ENCODE peak calls at places on chromosomes 2 and 18, in nine cellular contexts. One of them, this sample, is unnamed.

GRCh38 chr2:11743531-11743815 is 3.0 kb upstream of the LPIN1 start:
- DNase-seq in astrocyte of the spinal cord: no peak
- DNase-seq in fibroblast of mammary gland: no peak
- DNase-seq in lower leg skin: no peak
- DNase-seq in cardiac fibroblast: no peak
- DNase-seq in GM12865: no peak
- DNase-seq in hepatocyte: no peak
- DNase-seq in HCT116: no peak
- DNase-seq in neural progenitor cell: no peak
- DNase-seq in this sample: no peak

GRCh38 chr2:181384923-181385322 is 72.3 kb upstream of the ITGA4 start:
- DNase-seq in astrocyte of the spinal cord: no peak
- DNase-seq in fibroblast of mammary gland: no peak
- DNase-seq in lower leg skin: no peak
- DNase-seq in cardiac fibroblast: no peak
- DNase-seq in GM12865: no peak
- DNase-seq in hepatocyte: no peak
- DNase-seq in HCT116: no peak
- DNase-seq in neural progenitor cell: no peak
- DNase-seq in this sample: no peak

GRCh38 chr18:34707670-34708069 is 2.4 kb upstream of the DTNA start:
- DNase-seq in astrocyte of the spinal cord: peak
- DNase-seq in fibroblast of mammary gland: peak
- DNase-seq in lower leg skin: peak
- DNase-seq in cardiac fibroblast: peak
- DNase-seq in GM12865: no peak
- DNase-seq in hepatocyte: peak
- DNase-seq in HCT116: peak
- DNase-seq in neural progenitor cell: peak
- DNase-seq in this sample: peak

GRCh38 chr2:168525020-168525419 is 68.9 kb downstream of the CERS6 start:
- DNase-seq in astrocyte of the spinal cord: no peak
- DNase-seq in fibroblast of mammary gland: no peak
- DNase-seq in lower leg skin: peak
- DNase-seq in cardiac fibroblast: no peak
- DNase-seq in GM12865: no peak
- DNase-seq in hepatocyte: no peak
- DNase-seq in HCT116: no peak
- DNase-seq in neural progenitor cell: no peak
- DNase-seq in this sample: no peak

GRCh38 chr2:73451263-73451972 is 65.8 kb downstream of the ALMS1 start:
- DNase-seq in astrocyte of the spinal cord: no peak
- DNase-seq in fibroblast of mammary gland: no peak
- DNase-seq in lower leg skin: no peak
- DNase-seq in cardiac fibroblast: no peak
- DNase-seq in GM12865: peak
- DNase-seq in hepatocyte: no peak
- DNase-seq in HCT116: no peak
- DNase-seq in neural progenitor cell: no peak
- DNase-seq in this sample: no peak

GRCh38 chr18:9215221-9215933 is 78.8 kb downstream of the ANKRD12 start:
- DNase-seq in astrocyte of the spinal cord: no peak
- DNase-seq in fibroblast of mammary gland: peak
- DNase-seq in lower leg skin: no peak
- DNase-seq in cardiac fibroblast: no peak
- DNase-seq in GM12865: no peak
- DNase-seq in hepatocyte: peak
- DNase-seq in HCT116: no peak
- DNase-seq in neural progenitor cell: no peak
- DNase-seq in this sample: no peak

GRCh38 chr2:56132138-56132537 is 51.7 kb upstream of the CCDC85A start:
- DNase-seq in astrocyte of the spinal cord: peak
- DNase-seq in fibroblast of mammary gland: peak
- DNase-seq in lower leg skin: no peak
- DNase-seq in cardiac fibroblast: peak
- DNase-seq in GM12865: peak
- DNase-seq in hepatocyte: peak
- DNase-seq in HCT116: peak
- DNase-seq in neural progenitor cell: peak
- DNase-seq in this sample: no peak

GRCh38 chr2:241882090-241882625 is 12.6 kb downstream of the RTP5 start:
- DNase-seq in astrocyte of the spinal cord: no peak
- DNase-seq in fibroblast of mammary gland: peak
- DNase-seq in lower leg skin: peak
- DNase-seq in cardiac fibroblast: no peak
- DNase-seq in GM12865: peak
- DNase-seq in hepatocyte: no peak
- DNase-seq in HCT116: no peak
- DNase-seq in neural progenitor cell: peak
- DNase-seq in this sample: no peak

GRCh38 chr18:37327063-37327577 is 238.5 kb downstream of the CELF4 start:
- DNase-seq in astrocyte of the spinal cord: no peak
- DNase-seq in fibroblast of mammary gland: no peak
- DNase-seq in lower leg skin: no peak
- DNase-seq in cardiac fibroblast: no peak
- DNase-seq in GM12865: no peak
- DNase-seq in hepatocyte: no peak
- DNase-seq in HCT116: no peak
- DNase-seq in neural progenitor cell: no peak
- DNase-seq in this sample: no peak

GRCh38 chr2:223511168-223511567 is 91.0 kb downstream of the SCG2 start:
- DNase-seq in astrocyte of the spinal cord: no peak
- DNase-seq in fibroblast of mammary gland: no peak
- DNase-seq in lower leg skin: no peak
- DNase-seq in cardiac fibroblast: no peak
- DNase-seq in GM12865: no peak
- DNase-seq in hepatocyte: no peak
- DNase-seq in HCT116: no peak
- DNase-seq in neural progenitor cell: no peak
- DNase-seq in this sample: no peak

GRCh38 chr2:200356794-200357472 is 50.4 kb downstream of the SPATS2L start:
- DNase-seq in astrocyte of the spinal cord: peak
- DNase-seq in fibroblast of mammary gland: peak
- DNase-seq in lower leg skin: no peak
- DNase-seq in cardiac fibroblast: peak
- DNase-seq in GM12865: no peak
- DNase-seq in hepatocyte: no peak
- DNase-seq in HCT116: no peak
- DNase-seq in neural progenitor cell: peak
- DNase-seq in this sample: no peak

GRCh38 chr2:47313141-47313691 is 89.7 kb upstream of the MSH2 start:
- DNase-seq in astrocyte of the spinal cord: no peak
- DNase-seq in fibroblast of mammary gland: no peak
- DNase-seq in lower leg skin: no peak
- DNase-seq in cardiac fibroblast: peak
- DNase-seq in GM12865: no peak
- DNase-seq in hepatocyte: peak
- DNase-seq in HCT116: peak
- DNase-seq in neural progenitor cell: no peak
- DNase-seq in this sample: no peak

GRCh38 chr2:137570484-137570883 is 393.8 kb upstream of the HNMT start:
- DNase-seq in astrocyte of the spinal cord: no peak
- DNase-seq in fibroblast of mammary gland: no peak
- DNase-seq in lower leg skin: no peak
- DNase-seq in cardiac fibroblast: no peak
- DNase-seq in GM12865: no peak
- DNase-seq in hepatocyte: no peak
- DNase-seq in HCT116: no peak
- DNase-seq in neural progenitor cell: no peak
- DNase-seq in this sample: no peak

GRCh38 chr2:134375935-134376334 is 122.1 kb downstream of the MGAT5 start:
- DNase-seq in astrocyte of the spinal cord: peak
- DNase-seq in fibroblast of mammary gland: peak
- DNase-seq in lower leg skin: no peak
- DNase-seq in cardiac fibroblast: peak
- DNase-seq in GM12865: no peak
- DNase-seq in hepatocyte: peak
- DNase-seq in HCT116: no peak
- DNase-seq in neural progenitor cell: peak
- DNase-seq in this sample: no peak
- TF ChIP-seq CTCF in astrocyte of the spinal cord: peak
- TF ChIP-seq CTCF in fibroblast of mammary gland: peak
- TF ChIP-seq CTCF in lower leg skin: no peak
- TF ChIP-seq CTCF in cardiac fibroblast: peak
- TF ChIP-seq CTCF in GM12865: no peak
- TF ChIP-seq CTCF in hepatocyte: peak
- TF ChIP-seq CTCF in HCT116: peak
- TF ChIP-seq CTCF in neural progenitor cell: peak
- TF ChIP-seq CTCF in this sample: peak

DNA sequence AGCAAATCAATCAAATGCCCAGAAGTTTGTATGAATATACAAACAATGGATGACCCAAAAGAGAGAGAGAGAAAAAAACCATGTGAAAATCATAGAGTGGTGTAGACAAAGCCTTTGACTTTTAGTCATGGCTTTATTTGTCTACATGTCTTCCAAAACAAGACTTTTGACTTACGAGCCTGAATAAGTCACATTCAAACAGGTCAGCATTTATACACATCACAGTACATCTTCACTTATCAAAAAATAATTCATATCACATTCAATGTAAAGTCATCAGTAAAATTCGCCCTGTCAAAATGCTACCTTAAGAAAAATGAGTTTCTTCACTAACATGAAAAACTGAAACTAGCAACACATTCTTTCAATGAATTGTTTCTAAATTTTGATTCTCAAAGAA is 1.9 kb downstream of the IFIH1 start:
- DNase-seq in astrocyte of the spinal cord: no peak
- DNase-seq in fibroblast of mammary gland: no peak
- DNase-seq in lower leg skin: no peak
- DNase-seq in cardiac fibroblast: no peak
- DNase-seq in GM12865: no peak
- DNase-seq in hepatocyte: no peak
- DNase-seq in HCT116: no peak
- DNase-seq in neural progenitor cell: no peak
- DNase-seq in this sample: no peak
- H3K4me3 ChIP-seq in astrocyte of the spinal cord: no peak
- H3K4me3 ChIP-seq in fibroblast of mammary gland: no peak
- H3K4me3 ChIP-seq in lower leg skin: no peak
- H3K4me3 ChIP-seq in cardiac fibroblast: no peak
- H3K4me3 ChIP-seq in GM12865: peak
- H3K4me3 ChIP-seq in hepatocyte: no peak
- H3K4me3 ChIP-seq in HCT116: no peak
- H3K4me3 ChIP-seq in neural progenitor cell: no peak
- H3K4me3 ChIP-seq in this sample: no peak

DNA sequence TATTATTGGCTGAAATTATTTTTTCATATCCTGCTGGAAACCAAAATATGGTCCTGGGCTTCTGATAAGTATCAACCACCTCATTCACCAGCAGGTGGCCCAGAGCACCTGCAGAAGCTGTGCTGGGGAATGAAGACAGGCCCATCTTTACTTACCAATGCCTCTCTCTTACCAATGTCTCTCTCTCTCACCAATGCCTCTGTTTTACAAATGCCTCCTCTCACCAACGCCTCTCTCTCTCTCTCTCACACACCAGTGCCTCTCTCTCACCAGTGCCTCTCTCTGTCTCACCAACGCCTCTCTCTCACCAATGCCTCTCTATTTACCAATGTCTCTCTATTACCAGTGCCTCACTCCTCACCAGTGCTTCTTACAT is 2.3 kb upstream of the MAL start:
- DNase-seq in astrocyte of the spinal cord: no peak
- DNase-seq in fibroblast of mammary gland: no peak
- DNase-seq in lower leg skin: no peak
- DNase-seq in cardiac fibroblast: no peak
- DNase-seq in GM12865: peak
- DNase-seq in hepatocyte: no peak
- DNase-seq in HCT116: peak
- DNase-seq in neural progenitor cell: no peak
- DNase-seq in this sample: no peak
- TF ChIP-seq CTCF in astrocyte of the spinal cord: no peak
- TF ChIP-seq CTCF in fibroblast of mammary gland: no peak
- TF ChIP-seq CTCF in lower leg skin: no peak
- TF ChIP-seq CTCF in cardiac fibroblast: no peak
- TF ChIP-seq CTCF in GM12865: peak
- TF ChIP-seq CTCF in hepatocyte: no peak
- TF ChIP-seq CTCF in HCT116: peak
- TF ChIP-seq CTCF in neural progenitor cell: no peak
- TF ChIP-seq CTCF in this sample: peak

GRCh38 chr2:174337337-174338154 is 2.8 kb downstream of the SP9 start:
- DNase-seq in astrocyte of the spinal cord: no peak
- DNase-seq in fibroblast of mammary gland: no peak
- DNase-seq in lower leg skin: no peak
- DNase-seq in cardiac fibroblast: no peak
- DNase-seq in GM12865: no peak
- DNase-seq in hepatocyte: peak
- DNase-seq in HCT116: no peak
- DNase-seq in neural progenitor cell: peak
- DNase-seq in this sample: no peak

GRCh38 chr2:174334278-174334715 is 457 bp upstream of the SP9 start:
- DNase-seq in astrocyte of the spinal cord: no peak
- DNase-seq in fibroblast of mammary gland: no peak
- DNase-seq in lower leg skin: no peak
- DNase-seq in cardiac fibroblast: no peak
- DNase-seq in GM12865: no peak
- DNase-seq in hepatocyte: no peak
- DNase-seq in HCT116: no peak
- DNase-seq in neural progenitor cell: peak
- DNase-seq in this sample: no peak

GRCh38 chr2:174336403-174337336 is 1.9 kb downstream of the SP9 start:
- DNase-seq in astrocyte of the spinal cord: no peak
- DNase-seq in fibroblast of mammary gland: no peak
- DNase-seq in lower leg skin: no peak
- DNase-seq in cardiac fibroblast: no peak
- DNase-seq in GM12865: peak
- DNase-seq in hepatocyte: peak
- DNase-seq in HCT116: peak
- DNase-seq in neural progenitor cell: peak
- DNase-seq in this sample: no peak

GRCh38 chr2:174334781-174335604 is at the start of gene SP9:
- DNase-seq in astrocyte of the spinal cord: no peak
- DNase-seq in fibroblast of mammary gland: peak
- DNase-seq in lower leg skin: no peak
- DNase-seq in cardiac fibroblast: no peak
- DNase-seq in GM12865: no peak
- DNase-seq in hepatocyte: peak
- DNase-seq in HCT116: no peak
- DNase-seq in neural progenitor cell: peak
- DNase-seq in this sample: no peak

DNA sequence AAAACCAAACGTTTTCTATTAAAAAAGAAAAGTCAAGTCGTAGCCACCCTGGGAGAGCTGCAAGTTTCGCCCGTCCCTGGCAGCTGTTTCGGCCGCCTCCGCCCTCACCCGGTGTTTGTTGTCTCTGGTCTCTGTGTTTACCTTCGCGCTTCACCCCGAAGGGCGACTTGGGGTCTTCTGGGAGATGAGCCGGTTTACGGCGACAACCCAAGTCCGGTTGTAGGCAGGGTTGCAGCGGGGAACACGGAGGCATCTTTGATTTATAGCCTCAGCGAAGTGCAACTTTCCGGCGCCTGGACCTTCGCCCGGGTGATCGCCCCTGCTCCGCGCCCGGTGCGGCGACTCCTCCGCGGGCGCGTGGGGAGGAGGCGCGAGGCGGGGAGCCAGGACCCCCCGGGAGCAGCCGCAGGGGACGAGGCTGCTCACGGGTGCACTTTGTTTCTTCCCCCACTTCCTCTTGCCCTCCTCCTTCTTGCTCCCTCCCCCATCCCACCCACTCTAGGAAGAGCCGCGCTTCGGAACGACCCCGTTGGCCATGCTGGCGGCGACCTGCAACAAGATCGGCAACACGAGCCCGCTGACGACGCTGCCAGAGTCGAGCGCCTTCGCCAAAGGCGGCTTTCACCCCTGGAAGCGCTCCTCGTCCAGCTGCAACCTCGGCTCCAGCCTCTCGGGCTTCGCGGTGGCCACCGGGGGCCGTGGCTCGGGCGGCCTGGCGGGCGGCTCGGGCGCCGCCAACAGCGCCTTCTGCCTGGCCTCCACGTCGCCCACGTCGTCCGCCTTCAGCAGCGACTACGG is 1.1 kb downstream of the SP9 start:
- DNase-seq in astrocyte of the spinal cord: no peak
- DNase-seq in fibroblast of mammary gland: no peak
- DNase-seq in lower leg skin: no peak
- DNase-seq in cardiac fibroblast: no peak
- DNase-seq in GM12865: no peak
- DNase-seq in hepatocyte: peak
- DNase-seq in HCT116: no peak
- DNase-seq in neural progenitor cell: peak
- DNase-seq in this sample: no peak
- H3K4me3 ChIP-seq in astrocyte of the spinal cord: peak
- H3K4me3 ChIP-seq in fibroblast of mammary gland: peak
- H3K4me3 ChIP-seq in lower leg skin: peak
- H3K4me3 ChIP-seq in cardiac fibroblast: peak
- H3K4me3 ChIP-seq in GM12865: peak
- H3K4me3 ChIP-seq in hepatocyte: peak
- H3K4me3 ChIP-seq in HCT116: no peak
- H3K4me3 ChIP-seq in neural progenitor cell: peak
- H3K4me3 ChIP-seq in this sample: peak